ENCODE peak calls at places on chromosomes 6 and 20, in eight cellular contexts. A is GM23338, R is stomach, P is upper lobe of left lung, M is GM12878, B is breast epithelium, Z is HCT116, F is prostate gland. W is an unnamed sample.

GRCh38 chr6:33407132-33407718 is 3.6 kb upstream of the PHF1 start:
- DNase-seq in A (no peak), R (no peak), P (no peak), M (no peak), B (no peak), Z (no peak), F (no peak), W (no peak)

GRCh38 chr6:148837941-148838340 is 91.1 kb downstream of the UST start:
- DNase-seq in A (no peak), R (no peak), P (no peak), M (no peak), B (no peak), Z (no peak), F (no peak), W (no peak)

GRCh38 chr20:57208198-57208597 is 58.2 kb downstream of the BMP7 start:
- DNase-seq in A (no peak), R (no peak), P (no peak), M (no peak), B (no peak), Z (no peak), F (no peak), W (no peak)

GRCh38 chr6:146027586-146028249 is 1.1 kb upstream of the GRM1 start:
- DNase-seq in A (peak; percentile 61), R (no peak), P (peak; percentile 17), M (no peak), B (no peak), Z (no peak), F (no peak), W (peak; percentile 6)

GRCh38 chr20:64145458-64146300 is 18.6 kb upstream of the MYT1 start:
- DNase-seq in A (peak; percentile 24), R (no peak), P (no peak), M (no peak), B (peak; percentile 36), Z (peak; percentile 19), F (no peak), W (no peak)

GRCh38 chr6:2094637-2095036 is 150.8 kb downstream of the GMDS start:
- DNase-seq in A (no peak), R (no peak), P (no peak), M (no peak), B (no peak), Z (no peak), F (no peak), W (no peak)

GRCh38 chr20:40945754-40946451 is 82.7 kb upstream of the TOP1 start:
- DNase-seq in A (peak; percentile 86), R (peak; percentile 48), P (peak; percentile 44), M (no peak), B (no peak), Z (peak; percentile 19), F (peak; percentile 41), W (peak; percentile 41)

GRCh38 chr6:155185544-155185943 is 78.3 kb upstream of the CLDN20 start:
- DNase-seq in A (peak; percentile 59), R (peak; percentile 54), P (no peak), M (no peak), B (no peak), Z (peak; percentile 23), F (no peak), W (peak; percentile 52)

GRCh38 chr6:142886431-142887170 is 58.4 kb downstream of the HIVEP2 start:
- DNase-seq in A (peak; percentile 11), R (no peak), P (no peak), M (peak; percentile 86), B (no peak), Z (no peak), F (no peak), W (no peak)

GRCh38 chr6:25006565-25007001 is 70.8 kb upstream of the RIPOR2 start:
- DNase-seq in A (no peak), R (peak; percentile 72), P (no peak), M (no peak), B (no peak), Z (peak; percentile 7), F (peak; percentile 79), W (peak; percentile 57)

GRCh38 chr20:58065508-58066361 is 162.7 kb downstream of the ANKRD60 start:
- DNase-seq in A (peak; percentile 36), R (no peak), P (no peak), M (no peak), B (no peak), Z (no peak), F (no peak), W (no peak)

GRCh38 chr20:64064145-64064698 is 1.2 kb downstream of the TCEA2 start:
- DNase-seq in A (no peak), R (peak; percentile 49), P (peak; percentile 56), M (no peak), B (no peak), Z (peak; percentile 22), F (no peak), W (no peak)

GRCh38 chr20:25148181-25148981 is 47.1 kb upstream of the ENTPD6 start:
- DNase-seq in A (peak; percentile 68), R (peak; percentile 54), P (peak; percentile 86), M (no peak), B (no peak), Z (no peak), F (peak; percentile 19), W (peak; percentile 48)

GRCh38 chr20:36582322-36582721 is 8.9 kb downstream of the TGIF2 start:
- DNase-seq in A (no peak), R (no peak), P (no peak), M (no peak), B (no peak), Z (no peak), F (no peak), W (no peak)

GRCh38 chr20:63023836-63024571 is 17.2 kb upstream of the BHLHE23 start:
- DNase-seq in A (no peak), R (no peak), P (peak; percentile 78), M (no peak), B (no peak), Z (no peak), F (no peak), W (no peak)

GRCh38 chr6:13725570-13725969 is 13.9 kb upstream of the RANBP9 start:
- DNase-seq in A (no peak), R (peak; percentile 61), P (no peak), M (no peak), B (no peak), Z (peak; percentile 92), F (peak; percentile 81), W (no peak)
- TF ChIP-seq POLR2AphosphoS5 in A (no peak), R (peak; percentile 56), P (no peak), M (no peak), B (no peak), Z (peak; percentile 73), F (peak; percentile 77), W (no peak)

GRCh38 chr6:46189726-46190125 is 18.9 kb upstream of the ENPP5 start:
- DNase-seq in A (no peak), R (no peak), P (no peak), M (no peak), B (no peak), Z (no peak), F (no peak), W (no peak)

GRCh38 chr6:46186583-46186982 is 15.8 kb upstream of the ENPP5 start:
- DNase-seq in A (no peak), R (no peak), P (no peak), M (no peak), B (no peak), Z (no peak), F (no peak), W (no peak)

GRCh38 chr6:46184114-46184513 is 13.3 kb upstream of the ENPP5 start:
- DNase-seq in A (peak; percentile 24), R (no peak), P (no peak), M (no peak), B (no peak), Z (no peak), F (no peak), W (no peak)
- TF ChIP-seq POLR2AphosphoS5 in A (no peak), R (no peak), P (no peak), M (no peak), B (no peak), Z (no peak), F (no peak), W (no peak)

GRCh38 chr20:60136640-60137411 is 178.6 kb downstream of the CDH26 start:
- DNase-seq in A (no peak), R (no peak), P (no peak), M (no peak), B (no peak), Z (no peak), F (no peak), W (no peak)

GRCh38 chr20:60135276-60135675 is 177.1 kb downstream of the CDH26 start:
- DNase-seq in A (no peak), R (no peak), P (no peak), M (no peak), B (no peak), Z (no peak), F (no peak), W (no peak)

GRCh38 chr20:60137657-60138245 is 179.5 kb downstream of the CDH26 start:
- DNase-seq in A (peak; percentile 44), R (no peak), P (no peak), M (no peak), B (no peak), Z (peak; percentile 0), F (no peak), W (peak; percentile 21)

GRCh38 chr20:60139663-60140446 is 181.6 kb downstream of the CDH26 start:
- DNase-seq in A (no peak), R (no peak), P (no peak), M (no peak), B (no peak), Z (no peak), F (no peak), W (no peak)

DNA sequence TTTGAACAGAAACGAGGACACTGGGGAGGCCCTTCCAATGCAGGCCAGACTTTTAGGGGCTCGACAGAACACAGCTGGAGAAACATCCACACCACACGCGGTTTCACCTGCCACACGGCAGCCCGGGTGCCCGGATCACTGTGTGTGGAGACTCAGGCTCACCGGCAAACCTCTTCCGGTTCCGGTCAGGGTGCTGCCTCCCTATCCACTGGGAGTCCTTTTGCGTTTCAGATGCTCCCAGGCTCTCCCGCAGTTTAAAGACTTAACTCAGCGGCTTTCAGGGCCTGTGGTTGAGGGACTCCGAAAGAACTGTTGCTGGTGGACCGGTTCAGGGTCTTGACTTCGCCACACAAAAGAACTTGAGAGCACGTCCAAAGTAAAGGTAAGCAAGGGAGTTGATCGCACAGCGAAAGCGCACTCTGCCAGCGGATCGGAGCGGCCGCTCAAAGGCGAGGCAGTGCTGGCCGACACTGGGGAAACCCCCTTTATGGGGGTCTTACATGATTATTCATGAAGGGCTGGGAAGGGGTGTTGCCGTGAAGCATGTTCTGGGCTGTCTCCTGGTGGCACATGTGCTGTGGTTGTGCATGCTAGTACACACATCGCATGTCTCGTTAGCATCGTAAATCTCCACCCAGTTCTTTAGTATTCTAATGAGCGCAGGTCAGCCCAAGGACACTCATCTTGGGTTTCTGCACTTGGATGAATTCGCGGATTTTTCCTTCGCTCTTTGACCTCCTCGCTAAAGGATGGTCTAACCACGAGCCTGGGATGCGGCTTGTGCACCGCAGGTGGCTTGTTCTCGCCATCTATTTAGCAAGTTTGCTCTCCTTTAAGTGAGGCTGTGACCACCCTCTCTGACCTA is 180.3 kb downstream of the CDH26 start:
- DNase-seq in A (no peak), R (peak; percentile 55), P (peak; percentile 56), M (no peak), B (no peak), Z (no peak), F (peak; percentile 38), W (peak; percentile 48)
- TF ChIP-seq POLR2AphosphoS5 in A (no peak), R (no peak), P (no peak), M (no peak), B (no peak), Z (no peak), F (no peak), W (no peak)

DNA sequence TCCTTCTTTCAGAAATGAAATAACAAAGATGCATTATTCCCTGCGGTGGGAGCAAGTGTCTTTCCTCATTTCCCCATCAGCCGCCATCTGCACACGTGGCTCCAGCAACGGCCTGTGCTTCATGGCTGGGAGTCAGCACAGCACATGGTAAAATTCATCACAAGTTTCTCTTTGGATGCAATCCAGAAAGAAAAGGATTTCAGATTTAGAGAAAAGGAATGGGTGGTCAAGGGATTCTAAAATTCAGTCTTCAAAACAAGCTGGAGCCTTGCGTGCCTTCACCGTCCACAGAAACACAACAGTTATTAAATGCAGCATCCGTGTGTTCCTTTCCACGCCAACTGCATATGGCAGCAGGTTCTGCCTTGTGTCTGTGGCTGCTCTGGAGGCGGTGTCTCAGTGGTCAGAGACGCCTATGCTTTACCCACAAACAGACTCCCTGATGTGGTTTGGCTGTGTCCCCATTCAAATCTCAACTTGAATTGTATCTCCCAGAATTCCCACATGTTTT is 107.6 kb downstream of the THBS2 start:
- DNase-seq in A (no peak), R (no peak), P (no peak), M (no peak), B (no peak), Z (no peak), F (no peak), W (no peak)
- TF ChIP-seq POLR2AphosphoS5 in A (no peak), R (no peak), P (no peak), M (no peak), B (peak; percentile 59), Z (no peak), F (no peak), W (peak; percentile 24)

W was measured in transverse colon.